ENCODE peak calls at places on chromosomes 4 and X, in nine cellular contexts. U is cardiac fibroblast; M is MV-4-11; J is HAP-1; A is neural crest cell; Y is NCI-H1417; C is NT2/D1; B is left ventricle myocardium inferior; W is activated T-cell treated with anti-CD3 and anti-CD28 coated beads, Interleukin-2, amount 50 U/mL, for 72 hours. E is an unnamed sample.

GRCh38 chr4:93810340-93810992 is 18.1 kb upstream of the ATOH1 start:
- DNase-seq in U (no peak), M (no peak), J (no peak), A (no peak), Y (no peak), C (no peak), B (no peak), W (no peak), E (peak; percentile 34)

GRCh38 chrX:41518841-41519220 is 71.7 kb downstream of the NYX start:
- DNase-seq in U (peak; percentile 7), M (no peak), J (no peak), A (no peak), Y (no peak), C (no peak), B (no peak), W (no peak), E (no peak)

GRCh38 chr4:167290684-167291083 is 56.4 kb upstream of the SPOCK3 start:
- DNase-seq in U (peak; percentile 43), M (peak; percentile 37), J (peak; percentile 39), A (no peak), Y (peak; percentile 3), C (no peak), B (no peak), W (no peak), E (no peak)

GRCh38 chr4:56197387-56197786 is 189.9 kb downstream of the AASDH start:
- DNase-seq in U (peak; percentile 50), M (no peak), J (no peak), A (no peak), Y (no peak), C (no peak), B (no peak), W (no peak), E (no peak)

GRCh38 chr4:144399927-144400326 is 246.0 kb upstream of the HHIP start:
- DNase-seq in U (peak; percentile 86), M (no peak), J (no peak), A (no peak), Y (no peak), C (no peak), B (no peak), W (no peak), E (no peak)

GRCh38 chrX:143429021-143429570 is 88.2 kb downstream of the SPANXN3 start:
- DNase-seq in U (peak; percentile 15), M (no peak), J (no peak), A (no peak), Y (no peak), C (no peak), B (no peak), W (no peak), E (no peak)

GRCh38 chr4:90958256-90958895 is 831.2 kb downstream of the CCSER1 start:
- DNase-seq in U (peak; percentile 45), M (no peak), J (no peak), A (no peak), Y (no peak), C (no peak), B (no peak), W (no peak), E (no peak)

GRCh38 chr4:173490817-173491518 is 39.1 kb downstream of the HAND2 start:
- DNase-seq in U (peak; percentile 85), M (peak; percentile 86), J (no peak), A (no peak), Y (no peak), C (no peak), B (no peak), W (no peak), E (peak; percentile 48)

GRCh38 chrX:53882331-53882730 is 161.9 kb downstream of the PHF8 start:
- DNase-seq in U (peak; percentile 84), M (no peak), J (no peak), A (no peak), Y (no peak), C (no peak), B (no peak), W (no peak), E (no peak)

GRCh38 chr4:13218316-13218958 is 265.7 kb downstream of the RAB28 start:
- DNase-seq in U (peak; percentile 12), M (no peak), J (no peak), A (no peak), Y (no peak), C (no peak), B (no peak), W (no peak), E (no peak)

GRCh38 chrX:71095971-71096701 is 485 bp downstream of the FOXO4 start:
- DNase-seq in U (no peak), M (no peak), J (peak; percentile 82), A (no peak), Y (peak; percentile 56), C (peak; percentile 25), B (no peak), W (peak; percentile 18), E (no peak)

GRCh38 chrX:10193587-10193986 is 36.8 kb downstream of the CLCN4 start:
- DNase-seq in U (no peak), M (no peak), J (no peak), A (no peak), Y (no peak), C (no peak), B (no peak), W (no peak), E (no peak)

GRCh38 chr4:1506956-1507721 is 100.9 kb upstream of the NKX1-1 start:
- DNase-seq in U (no peak), M (no peak), J (no peak), A (no peak), Y (no peak), C (no peak), B (no peak), W (no peak), E (peak; percentile 7)

GRCh38 chr4:68430337-68430736 is 16.9 kb upstream of the TMPRSS11E start:
- DNase-seq in U (no peak), M (no peak), J (no peak), A (no peak), Y (no peak), C (no peak), B (no peak), W (no peak), E (no peak)

GRCh38 chrX:57519578-57520118 is 72.2 kb upstream of the ZXDB start:
- DNase-seq in U (no peak), M (no peak), J (no peak), A (no peak), Y (no peak), C (no peak), B (no peak), W (no peak), E (no peak)

GRCh38 chrX:38086451-38087215 is 80.3 kb downstream of the SYTL5 start:
- DNase-seq in U (peak; percentile 48), M (no peak), J (no peak), A (no peak), Y (no peak), C (no peak), B (no peak), W (no peak), E (peak; percentile 32)

GRCh38 chr4:168293386-168293975 is 25.1 kb downstream of the DDX60 start:
- DNase-seq in U (no peak), M (no peak), J (no peak), A (no peak), Y (no peak), C (no peak), B (no peak), W (no peak), E (no peak)

GRCh38 chr4:24794111-24794860 is 1.1 kb upstream of the SOD3 start:
- DNase-seq in U (peak; percentile 66), M (no peak), J (no peak), A (no peak), Y (no peak), C (no peak), B (no peak), W (no peak), E (peak; percentile 54)

GRCh38 chrX:120144178-120144844 is 14.1 kb upstream of the RHOXF2 start:
- DNase-seq in U (peak; percentile 30), M (no peak), J (peak; percentile 16), A (peak; percentile 11), Y (no peak), C (no peak), B (no peak), W (no peak), E (peak; percentile 19)

GRCh38 chr4:1535926-1536578 is 129.8 kb upstream of the NKX1-1 start:
- DNase-seq in U (no peak), M (no peak), J (no peak), A (no peak), Y (no peak), C (no peak), B (peak; percentile 10), W (no peak), E (no peak)

GRCh38 chrX:150459168-150459567 is 96.1 kb downstream of the MAMLD1 start:
- DNase-seq in U (no peak), M (no peak), J (no peak), A (no peak), Y (no peak), C (no peak), B (no peak), W (no peak), E (no peak)

GRCh38 chr4:119232286-119232685 is 19.8 kb downstream of the USP53 start:
- DNase-seq in U (no peak), M (no peak), J (no peak), A (no peak), Y (no peak), C (no peak), B (no peak), W (no peak), E (no peak)

GRCh38 chr4:121686265-121686664 is 10.5 kb downstream of the ANXA5 start:
- DNase-seq in U (no peak), M (no peak), J (no peak), A (no peak), Y (no peak), C (no peak), B (no peak), W (no peak), E (no peak)

GRCh38 chrX:12910424-12910823 is 4.0 kb downstream of the TLR8 start:
- DNase-seq in U (no peak), M (no peak), J (no peak), A (no peak), Y (no peak), C (no peak), B (no peak), W (no peak), E (no peak)

GRCh38 chrX:109537324-109537665 is 651 bp downstream of the NXT2 start:
- DNase-seq in U (peak; percentile 78), M (peak; percentile 75), J (no peak), A (no peak), Y (peak; percentile 72), C (no peak), B (no peak), W (no peak), E (no peak)

GRCh38 chr4:7876096-7876993 is 63.3 kb downstream of the AFAP1 start:
- DNase-seq in U (peak; percentile 76), M (no peak), J (peak; percentile 30), A (peak; percentile 8), Y (no peak), C (no peak), B (no peak), W (peak; percentile 19), E (peak; percentile 25)

GRCh38 chrX:38233891-38234807 is 13.5 kb upstream of the SRPX start:
- DNase-seq in U (peak; percentile 97), M (no peak), J (no peak), A (no peak), Y (no peak), C (no peak), B (no peak), W (no peak), E (no peak)

E was measured in adrenal gland.